ENCODE peak calls at places on chromosomes 11 and 22, in six cellular contexts. A is fibroblast of the aortic adventitia, K is ovary, Y is fibroblast of lung, B is bronchial epithelial cell, N is HL-60. Q is an unnamed sample.

GRCh38 chr11:26741036-26741435 is 19.2 kb upstream of the SLC5A12 start:
- DNase-seq in A (peak), K (no peak), Y (peak), B (no peak), N (no peak), Q (peak)

GRCh38 chr11:105609341-105609781 is 512 bp upstream of the GRIA4 start:
- DNase-seq in A (no peak), K (no peak), Y (peak), B (peak), N (no peak), Q (peak)

GRCh38 chr11:113261709-113262475 is 52.5 kb upstream of the TTC12 start:
- DNase-seq in A (peak), K (no peak), Y (peak), B (no peak), N (no peak), Q (peak)

GRCh38 chr11:13776134-13776815 is 107.8 kb downstream of the FAR1 start:
- DNase-seq in A (no peak), K (no peak), Y (no peak), B (no peak), N (no peak), Q (peak)

GRCh38 chr22:17832665-17833064 is 58.4 kb upstream of the BID start:
- DNase-seq in A (no peak), K (no peak), Y (no peak), B (no peak), N (no peak), Q (no peak)

GRCh38 chr11:95556342-95557151 is 233.0 kb downstream of the FAM76B start:
- DNase-seq in A (peak), K (no peak), Y (peak), B (no peak), N (no peak), Q (peak)

GRCh38 chr11:88402784-88403183 is 65.2 kb upstream of the CTSC start:
- DNase-seq in A (no peak), K (no peak), Y (peak), B (no peak), N (no peak), Q (peak)

GRCh38 chr11:15635501-15635900 is 520.8 kb downstream of the INSC start:
- DNase-seq in A (no peak), K (no peak), Y (no peak), B (no peak), N (no peak), Q (no peak)

GRCh38 chr11:35688023-35688422 is 25.4 kb downstream of the TRIM44 start:
- DNase-seq in A (peak), K (no peak), Y (no peak), B (peak), N (no peak), Q (peak)

GRCh38 chr11:210122-210802 is 2.8 kb downstream of the RIC8A start:
- DNase-seq in A (peak), K (no peak), Y (peak), B (peak), N (no peak), Q (peak)

GRCh38 chr22:44108806-44109385 is 71.8 kb upstream of the PARVG start:
- DNase-seq in A (no peak), K (peak), Y (no peak), B (no peak), N (no peak), Q (no peak)

GRCh38 chr22:30500628-30501027 is 4.9 kb downstream of the SEC14L4 start:
- DNase-seq in A (no peak), K (no peak), Y (no peak), B (no peak), N (no peak), Q (no peak)

GRCh38 chr11:70048279-70049024 is 29.7 kb upstream of the ANO1 start:
- DNase-seq in A (no peak), K (no peak), Y (no peak), B (peak), N (no peak), Q (no peak)

GRCh38 chr11:107609384-107610218 is 18.7 kb downstream of the ELMOD1 start:
- DNase-seq in A (no peak), K (no peak), Y (no peak), B (no peak), N (no peak), Q (no peak)

GRCh38 chr11:78853521-78853920 is 278.9 kb upstream of the NARS2 start:
- DNase-seq in A (no peak), K (no peak), Y (no peak), B (no peak), N (no peak), Q (no peak)

GRCh38 chr11:108788565-108789199 is 123.8 kb downstream of the DDX10 start:
- DNase-seq in A (peak), K (no peak), Y (peak), B (peak), N (no peak), Q (peak)

GRCh38 chr11:9923280-9923679 is 259.4 kb downstream of the SWAP70 start:
- DNase-seq in A (no peak), K (no peak), Y (no peak), B (no peak), N (no peak), Q (no peak)

GRCh38 chr22:40076702-40077645 is 82.2 kb downstream of the FAM83F start:
- DNase-seq in A (peak), K (no peak), Y (peak), B (peak), N (peak), Q (no peak)

GRCh38 chr11:64102005-64102738 is 63.7 kb downstream of the MACROD1 start:
- DNase-seq in A (no peak), K (no peak), Y (no peak), B (no peak), N (no peak), Q (no peak)

GRCh38 chr22:32539631-32540449 is 65.2 kb downstream of the FBXO7 start:
- DNase-seq in A (no peak), K (no peak), Y (no peak), B (peak), N (no peak), Q (no peak)

GRCh38 chr11:72239296-72239848 is 4.6 kb downstream of the PHOX2A start:
- DNase-seq in A (peak), K (no peak), Y (peak), B (no peak), N (no peak), Q (peak)

GRCh38 chr11:103257360-103257759 is 148.1 kb downstream of the DYNC2H1 start:
- DNase-seq in A (peak), K (no peak), Y (peak), B (peak), N (no peak), Q (peak)

GRCh38 chr11:119315139-119316016 is 1.6 kb downstream of the MCAM start:
- DNase-seq in A (no peak), K (no peak), Y (no peak), B (no peak), N (no peak), Q (no peak)

GRCh38 chr11:66116576-66117361 is 46.7 kb downstream of the PACS1 start:
- DNase-seq in A (no peak), K (no peak), Y (no peak), B (no peak), N (no peak), Q (no peak)

GRCh38 chr11:44903035-44903434 is 47.6 kb downstream of the TP53I11 start:
- DNase-seq in A (no peak), K (no peak), Y (no peak), B (no peak), N (no peak), Q (no peak)

GRCh38 chr11:14973621-14974020 is 1.5 kb upstream of the CALCA start:
- DNase-seq in A (peak), K (no peak), Y (peak), B (no peak), N (no peak), Q (no peak)

GRCh38 chr11:125211191-125211953 is 46.8 kb downstream of the PKNOX2 start:
- DNase-seq in A (peak), K (peak), Y (peak), B (peak), N (no peak), Q (peak)
- TF ChIP-seq CTCF in A (peak), K (no peak), Y (no peak), B (no peak), N (no peak), Q (no peak)

GRCh38 chr22:22558972-22559603 is at the start of gene PRAME:
- DNase-seq in A (peak), K (peak), Y (peak), B (no peak), N (peak), Q (peak)
- H3K4me3 ChIP-seq in A (no peak), K (no peak), Y (no peak), B (no peak), N (peak), Q (no peak)

DNA sequence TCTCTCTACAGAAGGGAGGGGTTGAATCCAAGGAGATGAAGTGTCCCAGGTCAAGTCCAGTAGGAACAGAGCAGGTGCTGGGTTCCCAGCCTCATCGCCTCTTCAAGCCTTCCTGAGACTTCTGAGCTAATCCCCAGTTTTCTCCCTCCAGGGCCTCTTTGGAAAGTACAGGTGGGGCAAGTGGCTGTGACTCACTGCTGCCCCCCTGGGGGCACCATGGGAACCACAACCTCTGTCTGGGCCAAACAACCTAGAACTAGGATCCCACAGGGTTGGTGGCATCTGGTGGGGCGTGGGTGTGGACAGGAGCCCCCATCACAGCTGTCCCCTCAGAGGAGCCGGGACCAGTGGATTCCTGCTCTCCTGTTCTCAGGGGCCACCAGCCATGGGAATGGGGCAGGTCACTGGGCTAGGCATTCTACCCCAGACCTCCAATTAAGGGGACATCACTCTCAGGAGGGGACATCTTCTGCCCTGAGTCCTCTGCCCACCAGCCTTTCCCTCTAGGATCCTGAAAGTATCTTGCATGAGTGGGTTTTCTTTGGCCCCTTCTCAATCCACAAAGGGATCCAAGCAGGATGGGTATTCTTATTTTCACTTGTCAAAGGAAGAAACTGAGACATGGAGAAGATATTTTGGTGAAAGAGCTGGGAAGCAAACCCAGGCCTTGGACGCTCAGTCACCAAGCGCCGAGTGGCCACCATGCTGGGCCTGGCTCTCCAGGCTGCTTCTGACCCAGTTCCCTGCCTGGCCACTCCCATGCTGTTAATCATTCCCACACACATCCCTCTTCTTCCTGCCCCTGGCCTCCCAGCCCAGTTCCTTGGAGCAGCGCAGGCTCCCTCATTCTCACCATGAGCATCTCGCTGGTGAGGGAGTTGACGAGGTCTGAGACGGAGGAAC is 23.8 kb downstream of the LRRC10B start:
- DNase-seq in A (peak), K (no peak), Y (no peak), B (peak), N (no peak), Q (peak)
- TF ChIP-seq CTCF in A (peak), K (no peak), Y (peak), B (peak), N (peak), Q (peak)

GRCh38 chr22:47692811-47693210 is 930.4 kb downstream of the TBC1D22A start:
- DNase-seq in A (no peak), K (no peak), Y (no peak), B (no peak), N (no peak), Q (no peak)

GRCh38 chr22:47694536-47694935 is 932.1 kb downstream of the TBC1D22A start:
- DNase-seq in A (no peak), K (no peak), Y (no peak), B (no peak), N (no peak), Q (no peak)

GRCh38 chr22:47695176-47695575 is 932.7 kb downstream of the TBC1D22A start:
- DNase-seq in A (no peak), K (no peak), Y (no peak), B (no peak), N (no peak), Q (no peak)

GRCh38 chr22:47691152-47691895 is 928.9 kb downstream of the TBC1D22A start:
- DNase-seq in A (no peak), K (no peak), Y (no peak), B (peak), N (no peak), Q (no peak)

DNA sequence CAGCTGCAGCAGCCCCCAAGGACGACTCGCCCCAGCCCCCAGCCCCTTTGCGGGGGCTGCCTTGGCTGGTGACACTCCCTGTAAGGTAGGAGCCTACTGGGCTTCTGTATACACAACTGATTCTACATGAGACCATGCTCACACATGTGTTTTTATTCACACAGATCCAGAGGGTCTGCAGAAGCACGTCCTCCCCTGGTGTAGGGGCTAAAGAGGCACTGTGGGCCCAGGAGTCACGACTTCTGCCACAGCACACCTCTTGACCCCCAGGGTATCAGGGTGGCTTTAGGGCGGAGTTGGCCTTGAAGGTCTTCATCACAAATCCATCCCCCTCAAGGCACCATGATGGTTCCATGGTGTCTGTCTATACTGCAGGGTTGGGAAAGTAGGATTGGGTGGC is 931.2 kb downstream of the TBC1D22A start:
- DNase-seq in A (no peak), K (no peak), Y (no peak), B (no peak), N (no peak), Q (no peak)
- H3K4me3 ChIP-seq in A (no peak), K (no peak), Y (no peak), B (no peak), N (no peak), Q (no peak)

GRCh38 chr22:24834845-24835570 is 29.0 kb downstream of the SGSM1 start:
- DNase-seq in A (no peak), K (no peak), Y (peak), B (peak), N (no peak), Q (peak)
- TF ChIP-seq CTCF in A (peak), K (no peak), Y (no peak), B (peak), N (no peak), Q (peak)

GRCh38 chr11:73551697-73552096 is 46.2 kb downstream of the FAM168A start:
- DNase-seq in A (no peak), K (no peak), Y (no peak), B (no peak), N (no peak), Q (no peak)
- H3K4me3 ChIP-seq in A (no peak), K (no peak), Y (no peak), B (no peak), N (no peak), Q (no peak)

DNA sequence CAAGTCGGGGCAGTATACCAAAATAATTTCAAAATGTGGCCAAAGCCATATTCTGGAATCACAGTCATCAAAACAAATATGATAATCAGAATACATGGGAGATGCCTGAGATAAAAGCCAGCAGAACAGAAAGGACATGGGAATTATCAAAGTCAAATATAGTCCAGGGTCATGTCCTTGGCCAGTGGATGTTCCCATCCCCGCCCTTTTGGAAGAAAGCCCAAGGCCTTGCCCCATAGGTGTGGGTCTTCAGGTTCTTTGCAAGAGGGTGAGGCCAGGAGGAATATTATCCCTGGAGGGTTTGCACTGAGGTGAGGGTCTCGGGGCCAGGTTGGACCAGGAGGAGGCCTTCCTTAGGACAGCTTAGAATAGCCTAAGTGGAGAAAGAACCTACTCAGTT is 53.6 kb upstream of the CSNK2A3 start:
- DNase-seq in A (no peak), K (no peak), Y (no peak), B (no peak), N (no peak), Q (no peak)
- TF ChIP-seq CTCF in A (no peak), K (no peak), Y (no peak), B (no peak), N (no peak), Q (no peak)

Q was measured in fibroblast of pulmonary artery.